ENCODE peak calls at places on chromosomes 16 and 17, in six cellular contexts. E, H, I, L, M and V are unnamed samples.

GRCh38 chr17:63433746-63434591 is 12.1 kb downstream of the CYB561 start:
- DNase-seq in E (peak), H (peak), I (peak), L (peak), M (peak), V (no peak)

GRCh38 chr17:8734876-8735275 is 9.8 kb downstream of the CCDC42 start:
- DNase-seq in E (no peak), H (no peak), I (no peak), L (no peak), M (no peak), V (no peak)

GRCh38 chr16:30758988-30759461 is 2.8 kb downstream of the CFAP119 start:
- DNase-seq in E (no peak), H (no peak), I (no peak), L (no peak), M (no peak), V (peak)

GRCh38 chr17:6374761-6375312 is 60.1 kb downstream of the AIPL1 start:
- DNase-seq in E (peak), H (peak), I (peak), L (peak), M (no peak), V (no peak)

GRCh38 chr16:72099377-72099818 is 5.8 kb downstream of the DHX38 start:
- DNase-seq in E (peak), H (peak), I (peak), L (peak), M (peak), V (peak)

GRCh38 chr16:84314373-84314772 is 19.7 kb downstream of the WFDC1 start:
- DNase-seq in E (no peak), H (no peak), I (no peak), L (no peak), M (no peak), V (no peak)

GRCh38 chr16:23691483-23692189 is 12.9 kb downstream of the PLK1 start:
- DNase-seq in E (peak), H (no peak), I (no peak), L (peak), M (no peak), V (no peak)

GRCh38 chr16:81421536-81421935 is 23.1 kb upstream of the CMIP start:
- DNase-seq in E (no peak), H (no peak), I (no peak), L (no peak), M (no peak), V (no peak)

GRCh38 chr16:56202036-56202435 is 10.7 kb downstream of the GNAO1 start:
- DNase-seq in E (no peak), H (peak), I (peak), L (peak), M (no peak), V (peak)

GRCh38 chr16:25012525-25012991 is 2.6 kb downstream of the ARHGAP17 start:
- DNase-seq in E (peak), H (peak), I (no peak), L (peak), M (peak), V (no peak)

GRCh38 chr16:8628981-8629725 is 7.7 kb downstream of the METTL22 start:
- DNase-seq in E (no peak), H (no peak), I (no peak), L (no peak), M (no peak), V (no peak)

GRCh38 chr16:49858200-49859129 is 2.6 kb upstream of the ZNF423 start:
- DNase-seq in E (peak), H (peak), I (peak), L (no peak), M (peak), V (peak)

GRCh38 chr17:7222972-7223292 is 3.2 kb downstream of the ACADVL start:
- DNase-seq in E (no peak), H (no peak), I (no peak), L (no peak), M (no peak), V (no peak)